ENCODE peak calls at places on chromosome 12, in seven cellular contexts. Q is CD8-positive, alpha-beta T cell; W is HCT116; Y is GM12865; P is Panc1; F is body of pancreas; L is HFF-Myc. U is an unnamed sample.

GRCh38 chr12:5441497-5442236 is 9.8 kb downstream of the NTF3 start:
- DNase-seq in P (no peak), Y (no peak), L (no peak), Q (no peak), W (no peak), F (no peak), U (no peak)

GRCh38 chr12:31655208-31655607 is 4.3 kb upstream of the ETFBKMT start:
- DNase-seq in Q (no peak), Y (no peak), P (no peak), W (no peak), L (no peak), F (no peak), U (no peak)

GRCh38 chr12:54759751-54760150 is 94.6 kb upstream of the MUCL1 start:
- DNase-seq in L (no peak), Y (peak; percentile 55), F (no peak), P (peak; percentile 18), Q (no peak), W (peak; percentile 42), U (no peak)

GRCh38 chr12:32455607-32456063 is 56.3 kb downstream of the FGD4 start:
- DNase-seq in P (peak; percentile 55), L (peak; percentile 40), Y (peak; percentile 65), Q (no peak), W (peak; percentile 45), F (no peak), U (no peak)

GRCh38 chr12:50230217-50230616 is 53.1 kb downstream of the LIMA1 start:
- DNase-seq in P (no peak), F (no peak), Y (no peak), L (no peak), Q (no peak), W (no peak), U (no peak)

GRCh38 chr12:59149995-59150642 is 229.8 kb upstream of the LRIG3 start:
- DNase-seq in Y (peak; percentile 76), F (no peak), P (peak; percentile 71), L (peak; percentile 72), W (peak; percentile 79), Q (no peak), U (no peak)

GRCh38 chr12:124506145-124506831 is 61.1 kb downstream of the NCOR2 start:
- DNase-seq in L (peak; percentile 68), F (peak; percentile 68), W (no peak), Y (no peak), Q (no peak), P (no peak), U (peak; percentile 89)

GRCh38 chr12:54003625-54004024 is 3.7 kb downstream of the HOXC9 start:
- DNase-seq in Y (no peak), Q (no peak), F (no peak), W (no peak), P (no peak), L (no peak), U (no peak)

GRCh38 chr12:127025545-127025944 is 1241.4 kb upstream of the TMEM132C start:
- DNase-seq in F (no peak), Y (no peak), Q (no peak), W (no peak), P (no peak), L (no peak), U (no peak)

GRCh38 chr12:113815031-113815430 is 151.1 kb downstream of the RBM19 start:
- DNase-seq in L (no peak), F (no peak), Q (no peak), P (no peak), Y (no peak), W (no peak), U (no peak)

GRCh38 chr12:65824314-65824563 is at the start of gene HMGA2:
- DNase-seq in Q (no peak), F (peak; percentile 35), L (peak; percentile 73), W (peak; percentile 78), Y (peak; percentile 28), P (peak; percentile 67), U (no peak)

GRCh38 chr12:11705010-11705409 is 55.5 kb downstream of the ETV6 start:
- DNase-seq in F (peak; percentile 42), P (no peak), Q (no peak), Y (no peak), W (no peak), L (no peak), U (no peak)

GRCh38 chr12:95200128-95200973 is 16.9 kb downstream of the FGD6 start:
- DNase-seq in F (no peak), W (no peak), Y (no peak), L (no peak), P (no peak), Q (no peak), U (no peak)

GRCh38 chr12:130589391-130590317 is 126.4 kb downstream of the RIMBP2 start:
- DNase-seq in F (no peak), L (no peak), Q (no peak), Y (peak; percentile 5), P (no peak), W (no peak), U (no peak)
- TF ChIP-seq CTCF in F (no peak), L (no peak), Q (no peak), Y (no peak), P (no peak), W (no peak), U (no peak)

GRCh38 chr12:57549909-57550627 is at the start of gene KIF5A:
- DNase-seq in L (no peak), Q (peak; percentile 75), P (no peak), Y (peak; percentile 29), W (no peak), F (no peak), U (no peak)
- H3K4me3 ChIP-seq in L (peak within 1 kb of the TSS; percentile 52), Q (peak within 1 kb of the TSS; percentile 60), P (peak within 1 kb of the TSS; percentile 58), Y (peak within 1 kb of the TSS; percentile 27), W (peak within 1 kb of the TSS; percentile 78), F (no peak within 1 kb of the TSS), U (peak within 1 kb of the TSS; percentile 31)

GRCh38 chr12:125988545-125988944 is 923.3 kb downstream of the AACS start:
- DNase-seq in F (no peak), Q (no peak), L (no peak), W (no peak), P (no peak), Y (no peak), U (no peak)

GRCh38 chr12:125981610-125982253 is 916.5 kb downstream of the AACS start:
- DNase-seq in P (no peak), Y (no peak), Q (no peak), F (no peak), W (no peak), L (no peak), U (no peak)

GRCh38 chr12:125983094-125983783 is 918.0 kb downstream of the AACS start:
- DNase-seq in Y (no peak), L (no peak), Q (no peak), F (peak; percentile 73), W (no peak), P (no peak), U (peak; percentile 11)

GRCh38 chr12:125989716-125990115 is 924.5 kb downstream of the AACS start:
- DNase-seq in Y (no peak), Q (no peak), P (no peak), F (no peak), L (no peak), W (no peak), U (no peak)

GRCh38 chr12:125983784-125984510 is 918.7 kb downstream of the AACS start:
- DNase-seq in F (peak; percentile 19), L (no peak), W (no peak), Q (no peak), P (no peak), Y (no peak), U (no peak)
- TF ChIP-seq CTCF in F (no peak), L (no peak), W (no peak), Q (no peak), P (no peak), Y (no peak), U (no peak)

GRCh38 chr12:27573972-27574371 is 50.0 kb downstream of the PPFIBP1 start:
- DNase-seq in Y (no peak), P (no peak), L (peak; percentile 85), W (peak; percentile 37), F (no peak), Q (no peak), U (no peak)

GRCh38 chr12:27576667-27577347 is 52.8 kb downstream of the PPFIBP1 start:
- DNase-seq in L (no peak), W (no peak), F (no peak), Y (no peak), Q (no peak), P (no peak), U (no peak)

GRCh38 chr12:27575099-27575779 is 51.2 kb downstream of the PPFIBP1 start:
- DNase-seq in L (no peak), F (no peak), Q (no peak), P (no peak), Y (no peak), W (no peak), U (no peak)

GRCh38 chr12:27577688-27578087 is 53.7 kb downstream of the PPFIBP1 start:
- DNase-seq in F (no peak), P (no peak), L (no peak), W (no peak), Q (no peak), Y (no peak), U (no peak)

DNA sequence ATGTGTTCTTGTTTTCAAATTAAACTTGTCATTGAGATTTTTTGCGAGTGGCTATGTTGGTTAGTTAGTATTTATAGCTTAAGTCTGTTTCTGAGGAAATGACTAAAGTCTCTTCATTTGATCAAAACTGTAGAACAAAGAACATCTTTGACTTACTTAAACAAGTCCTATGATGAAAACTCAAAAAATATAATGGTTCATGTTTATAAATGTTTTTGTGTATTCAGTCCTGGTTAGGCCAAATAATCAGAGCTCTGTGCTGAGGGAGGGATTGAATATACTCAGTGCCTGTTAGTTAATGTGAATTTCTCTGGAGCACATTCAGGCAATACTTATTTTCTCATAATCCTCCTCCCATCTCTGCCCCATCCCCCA is 51.8 kb downstream of the PPFIBP1 start:
- DNase-seq in L (no peak), Q (no peak), P (no peak), Y (no peak), F (no peak), W (no peak), U (no peak)
- H3K4me3 ChIP-seq in L (no peak overlapping the region), Q (no peak overlapping the region), P (no peak overlapping the region), Y (no peak overlapping the region), F (no peak overlapping the region), W (no peak overlapping the region), U (no peak overlapping the region)